ENCODE peak calls at places on chromosomes 12 and 14, in four cellular contexts. One of them, this sample, is unnamed. For H3K9me3, the result is how much of the 10 kb centered on the place peaks cover.

GRCh38 chr12:118023461-118023860 is 7.0 kb downstream of the RFC5 start:
- DNase-seq in MM.1S: no peak
- DNase-seq in GM23248: no peak
- DNase-seq in OCI-LY7: no peak
- DNase-seq in this sample: no peak

GRCh38 chr12:45231515-45232145 is 15.7 kb downstream of the ANO6 start:
- DNase-seq in GM23248: peak
- DNase-seq in OCI-LY7: no peak
- DNase-seq in MM.1S: no peak
- DNase-seq in this sample: no peak

GRCh38 chr12:46259713-46260112 is 9.1 kb downstream of the SLC38A1 start:
- DNase-seq in MM.1S: no peak
- DNase-seq in OCI-LY7: no peak
- DNase-seq in GM23248: no peak
- DNase-seq in this sample: no peak

GRCh38 chr12:51926718-51927117 is 19.4 kb downstream of the ACVRL1 start:
- DNase-seq in MM.1S: peak
- DNase-seq in GM23248: peak
- DNase-seq in OCI-LY7: peak
- DNase-seq in this sample: peak

GRCh38 chr12:25884024-25884919 is 74.2 kb upstream of the RASSF8 start:
- DNase-seq in MM.1S: no peak
- DNase-seq in GM23248: no peak
- DNase-seq in OCI-LY7: no peak
- DNase-seq in this sample: no peak

GRCh38 chr12:29448157-29448556 is 49.3 kb downstream of the OVCH1 start:
- DNase-seq in MM.1S: no peak
- DNase-seq in GM23248: no peak
- DNase-seq in OCI-LY7: no peak
- DNase-seq in this sample: no peak

GRCh38 chr14:96083667-96084320 is 44.6 kb downstream of the C14orf132 start:
- DNase-seq in GM23248: no peak
- DNase-seq in OCI-LY7: no peak
- DNase-seq in MM.1S: no peak
- DNase-seq in this sample: no peak

GRCh38 chr12:71594214-71594948 is 69.3 kb downstream of the ZFC3H1 start:
- DNase-seq in OCI-LY7: no peak
- DNase-seq in MM.1S: no peak
- DNase-seq in GM23248: peak
- DNase-seq in this sample: peak

GRCh38 chr14:65042731-65043372 is 56.2 kb downstream of the FNTB start:
- DNase-seq in MM.1S: no peak
- DNase-seq in GM23248: no peak
- DNase-seq in OCI-LY7: no peak
- DNase-seq in this sample: no peak

GRCh38 chr12:121124402-121125109 is 8.1 kb upstream of the P2RX7 start:
- DNase-seq in GM23248: peak
- DNase-seq in OCI-LY7: no peak
- DNase-seq in MM.1S: no peak
- DNase-seq in this sample: peak

GRCh38 chr14:22555573-22556011 is 33.4 kb downstream of the DAD1 start:
- DNase-seq in MM.1S: peak
- DNase-seq in GM23248: peak
- DNase-seq in OCI-LY7: peak
- DNase-seq in this sample: no peak

GRCh38 chr12:68080577-68080976 is 79.0 kb downstream of the IFNG start:
- DNase-seq in OCI-LY7: no peak
- DNase-seq in GM23248: no peak
- DNase-seq in MM.1S: no peak
- DNase-seq in this sample: no peak

GRCh38 chr12:11846504-11846903 is 197.0 kb downstream of the ETV6 start:
- DNase-seq in GM23248: no peak
- DNase-seq in MM.1S: no peak
- DNase-seq in OCI-LY7: no peak
- DNase-seq in this sample: no peak

GRCh38 chr14:77125275-77126073 is 16.1 kb downstream of the ZDHHC22 start:
- DNase-seq in MM.1S: no peak
- DNase-seq in GM23248: no peak
- DNase-seq in OCI-LY7: no peak
- DNase-seq in this sample: no peak

GRCh38 chr12:95674088-95674595 is 116.4 kb downstream of the NTN4 start:
- DNase-seq in GM23248: no peak
- DNase-seq in MM.1S: no peak
- DNase-seq in OCI-LY7: no peak
- DNase-seq in this sample: no peak

GRCh38 chr14:105700622-105701288 is 174.4 kb downstream of the TMEM121 start:
- DNase-seq in MM.1S: peak
- DNase-seq in GM23248: no peak
- DNase-seq in OCI-LY7: peak
- DNase-seq in this sample: no peak

GRCh38 chr12:83827193-83827592 is 1085.4 kb downstream of the SLC6A15 start:
- DNase-seq in MM.1S: no peak
- DNase-seq in GM23248: no peak
- DNase-seq in OCI-LY7: no peak
- DNase-seq in this sample: no peak

GRCh38 chr12:6312529-6313325 is 2.2 kb downstream of the PLEKHG6 start:
- DNase-seq in GM23248: peak
- DNase-seq in OCI-LY7: no peak
- DNase-seq in MM.1S: peak
- DNase-seq in this sample: peak

DNA sequence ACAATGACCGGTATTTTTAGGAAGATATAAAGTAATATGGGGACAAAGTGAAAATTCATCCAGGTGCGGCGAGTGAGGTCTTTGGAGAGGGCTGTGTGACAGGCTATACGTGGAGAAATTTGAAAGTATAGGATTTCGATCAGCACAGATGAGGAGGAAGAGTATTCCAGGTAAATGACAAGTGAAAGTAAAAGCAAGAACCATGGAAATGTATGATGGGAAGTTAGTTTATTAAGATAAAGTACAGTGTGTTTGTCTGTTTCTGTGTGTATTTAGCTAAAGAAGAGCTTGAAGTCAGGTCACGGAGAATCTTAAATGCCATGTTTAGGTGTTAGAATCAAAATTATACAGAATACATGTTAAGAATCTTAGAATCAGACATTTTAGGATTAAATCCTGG is 239.0 kb downstream of the CPNE8 start:
- DNase-seq in OCI-LY7: no peak
- DNase-seq in MM.1S: no peak
- DNase-seq in GM23248: no peak
- DNase-seq in this sample: no peak
- H3K4me2 ChIP-seq in OCI-LY7: no peak
- H3K4me2 ChIP-seq in MM.1S: no peak
- H3K4me2 ChIP-seq in GM23248: no peak
- H3K4me2 ChIP-seq in this sample: no peak

DNA sequence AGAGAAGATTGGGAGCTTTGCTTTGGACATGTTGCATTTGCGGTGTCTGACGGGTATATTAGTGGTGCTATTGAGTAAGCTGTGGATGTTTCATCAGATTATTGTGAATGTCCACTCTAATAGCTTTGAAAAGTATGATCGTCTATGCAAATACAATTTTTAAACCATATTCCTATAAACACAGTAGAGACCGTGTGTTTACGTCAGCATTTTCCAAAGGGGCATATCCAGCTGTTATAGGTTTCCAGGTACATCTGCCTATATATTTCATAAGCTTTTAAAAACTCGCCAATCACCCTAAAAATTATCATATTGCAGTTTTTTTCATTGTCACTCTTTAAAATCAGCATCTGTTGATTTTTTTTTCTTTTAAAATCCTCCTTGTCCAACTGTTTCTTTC is 91.7 kb downstream of the NKX2-1 start:
- DNase-seq in GM23248: no peak
- DNase-seq in MM.1S: no peak
- DNase-seq in OCI-LY7: no peak
- DNase-seq in this sample: no peak
- H3K9me3 ChIP-seq in GM23248: under half
- H3K9me3 ChIP-seq in MM.1S: under half
- H3K9me3 ChIP-seq in OCI-LY7: under half
- H3K9me3 ChIP-seq in this sample: under half

GRCh38 chr12:58580095-58580494 is 340.2 kb downstream of the LRIG3 start:
- DNase-seq in GM23248: no peak
- DNase-seq in MM.1S: no peak
- DNase-seq in OCI-LY7: no peak
- DNase-seq in this sample: no peak

GRCh38 chr12:58576965-58577364 is 343.3 kb downstream of the LRIG3 start:
- DNase-seq in MM.1S: no peak
- DNase-seq in OCI-LY7: no peak
- DNase-seq in GM23248: no peak
- DNase-seq in this sample: no peak

GRCh38 chr12:58575281-58575680 is 345.0 kb downstream of the LRIG3 start:
- DNase-seq in OCI-LY7: no peak
- DNase-seq in GM23248: peak
- DNase-seq in MM.1S: peak
- DNase-seq in this sample: no peak

DNA sequence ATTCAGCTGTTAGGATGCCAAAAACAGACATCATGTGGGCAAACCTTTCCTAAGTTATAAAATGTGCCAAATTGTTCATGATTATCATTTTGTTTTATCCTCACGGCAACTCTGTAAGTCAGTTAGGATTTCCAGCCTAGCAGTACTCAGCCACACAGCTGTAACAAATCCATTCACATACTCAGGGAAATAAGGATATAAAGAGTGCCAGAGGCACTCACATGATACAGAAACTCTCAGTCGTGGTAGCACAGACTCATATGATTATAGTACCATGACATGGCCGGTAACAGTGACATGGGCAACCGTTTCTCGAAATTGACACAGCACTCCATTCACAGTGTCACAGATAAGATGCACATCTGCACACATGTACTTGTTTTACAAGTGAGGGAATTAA is 344.2 kb downstream of the LRIG3 start:
- DNase-seq in OCI-LY7: no peak
- DNase-seq in MM.1S: no peak
- DNase-seq in GM23248: no peak
- DNase-seq in this sample: no peak
- TF ChIP-seq EZH2phosphoT487 in OCI-LY7: no peak
- TF ChIP-seq EZH2phosphoT487 in MM.1S: no peak
- TF ChIP-seq EZH2phosphoT487 in GM23248: no peak
- TF ChIP-seq EZH2phosphoT487 in this sample: no peak

GRCh38 chr14:35949933-35950332 is 123.8 kb downstream of the BRMS1L start:
- DNase-seq in OCI-LY7: no peak
- DNase-seq in GM23248: no peak
- DNase-seq in MM.1S: no peak
- DNase-seq in this sample: peak
- H3K4me2 ChIP-seq in OCI-LY7: no peak
- H3K4me2 ChIP-seq in GM23248: no peak
- H3K4me2 ChIP-seq in MM.1S: no peak
- H3K4me2 ChIP-seq in this sample: no peak

DNA sequence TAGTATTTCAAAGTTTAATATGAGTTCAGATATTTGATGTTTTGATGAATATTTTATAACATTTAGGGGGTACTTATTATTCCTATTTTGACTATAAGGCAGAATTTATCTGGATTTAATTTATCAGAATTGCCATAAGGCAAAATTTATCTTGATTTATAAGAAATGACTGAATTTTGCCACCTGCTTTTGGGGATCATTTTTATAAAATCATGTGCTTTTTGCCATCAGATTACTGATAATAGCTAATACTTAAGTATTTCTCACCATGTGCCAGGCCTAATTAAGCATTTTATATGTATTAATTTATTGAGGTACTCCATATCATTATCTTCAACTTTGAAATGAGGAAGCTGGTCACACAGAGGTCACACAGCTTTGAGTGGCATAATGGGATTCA is 423.7 kb downstream of the PRKD1 start:
- DNase-seq in GM23248: no peak
- DNase-seq in MM.1S: no peak
- DNase-seq in OCI-LY7: no peak
- DNase-seq in this sample: no peak
- H3K9me3 ChIP-seq in GM23248: under half
- H3K9me3 ChIP-seq in MM.1S: under half
- H3K9me3 ChIP-seq in OCI-LY7: under half
- H3K9me3 ChIP-seq in this sample: under half

GRCh38 chr14:100784523-100785337 is 41.2 kb upstream of the MEG3 start:
- DNase-seq in OCI-LY7: no peak
- DNase-seq in MM.1S: no peak
- DNase-seq in GM23248: no peak
- DNase-seq in this sample: no peak

GRCh38 chr14:100786820-100787219 is 39.1 kb upstream of the MEG3 start:
- DNase-seq in OCI-LY7: no peak
- DNase-seq in GM23248: no peak
- DNase-seq in MM.1S: no peak
- DNase-seq in this sample: no peak

GRCh38 chr14:100786131-100786530 is 39.8 kb upstream of the MEG3 start:
- DNase-seq in GM23248: no peak
- DNase-seq in OCI-LY7: no peak
- DNase-seq in MM.1S: no peak
- DNase-seq in this sample: no peak

GRCh38 chr14:100785338-100785615 is 40.6 kb upstream of the MEG3 start:
- DNase-seq in OCI-LY7: no peak
- DNase-seq in GM23248: no peak
- DNase-seq in MM.1S: no peak
- DNase-seq in this sample: no peak

DNA sequence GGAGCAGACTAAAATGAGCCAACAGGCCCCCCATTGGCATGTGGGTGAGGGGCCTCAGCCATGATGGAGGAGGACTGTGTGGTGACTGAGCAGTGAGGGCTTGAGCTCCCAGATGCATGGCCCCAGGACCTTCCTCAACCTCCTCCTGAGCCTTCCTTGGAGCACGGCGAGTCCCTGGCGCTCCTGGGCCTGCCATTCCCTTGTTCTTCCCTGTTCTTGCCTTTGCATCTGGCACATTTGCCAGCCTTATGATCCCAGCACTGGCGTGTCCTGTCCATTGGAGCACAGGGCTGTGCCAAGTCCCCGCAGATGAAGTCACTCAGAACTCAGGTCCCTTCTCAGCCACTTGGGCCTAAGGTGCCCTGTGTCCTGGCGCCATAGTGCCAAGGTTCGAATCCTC is 40.3 kb upstream of the MEG3 start:
- DNase-seq in OCI-LY7: no peak
- DNase-seq in MM.1S: no peak
- DNase-seq in GM23248: no peak
- DNase-seq in this sample: no peak
- TF ChIP-seq EZH2phosphoT487 in OCI-LY7: no peak
- TF ChIP-seq EZH2phosphoT487 in MM.1S: no peak
- TF ChIP-seq EZH2phosphoT487 in GM23248: no peak
- TF ChIP-seq EZH2phosphoT487 in this sample: no peak

DNA sequence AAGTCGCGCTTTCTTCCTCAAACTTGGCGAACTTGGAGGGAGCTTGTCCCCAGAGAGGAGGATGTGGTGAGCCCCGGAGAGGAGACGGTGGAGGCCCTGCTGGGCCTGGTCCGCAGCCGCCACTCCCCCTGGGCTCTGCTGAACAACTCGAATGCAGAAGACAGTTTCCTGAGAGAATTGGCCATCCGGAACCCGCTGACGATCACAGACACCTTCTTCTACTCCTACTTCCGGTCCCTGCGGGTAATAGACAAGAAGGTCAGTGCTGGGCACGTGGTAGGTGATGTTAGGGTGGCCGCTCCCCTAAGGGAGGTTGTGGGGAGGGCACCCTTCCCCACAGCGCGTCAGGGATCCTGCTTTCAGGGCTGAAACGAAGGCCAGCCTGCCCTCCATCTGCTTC is 1.6 kb downstream of the LRRC43 start:
- DNase-seq in MM.1S: no peak
- DNase-seq in OCI-LY7: no peak
- DNase-seq in GM23248: no peak
- DNase-seq in this sample: no peak
- H3K4me2 ChIP-seq in MM.1S: no peak
- H3K4me2 ChIP-seq in OCI-LY7: no peak
- H3K4me2 ChIP-seq in GM23248: no peak
- H3K4me2 ChIP-seq in this sample: no peak